ENCODE peak calls at places on chromosome 21, in ten cellular contexts. R is GM23248; S is left ventricle myocardium inferior; A is Peyer's patch; H is left lung; I is heart right ventricle; J is IMR-90; E is aorta; C is naive thymus-derived CD4-positive, alpha-beta T cell; O is endodermal cell. G is an unnamed sample. For H3K4me1, the result is how much of the 10 kb centered on the place peaks cover.

GRCh38 chr21:20169812-20170576 is 828.2 kb upstream of the NCAM2 start:
- DNase-seq in E (no peak), O (no peak), A (no peak), H (no peak), R (no peak), I (no peak), C (no peak), S (no peak), J (no peak), G (no peak)

GRCh38 chr21:15797577-15798363 is 68.0 kb downstream of the USP25 start:
- DNase-seq in E (no peak), O (no peak), J (no peak), R (no peak), H (no peak), I (no peak), A (no peak), S (no peak), C (no peak), G (no peak)

GRCh38 chr21:46361937-46362336 is 38.0 kb downstream of the PCNT start:
- DNase-seq in O (no peak), S (no peak), E (no peak), H (peak), A (no peak), C (no peak), I (no peak), R (no peak), J (no peak), G (no peak)

GRCh38 chr21:25240974-25241373 is 366.3 kb downstream of the MRPL39 start:
- DNase-seq in H (no peak), R (no peak), A (no peak), J (no peak), O (no peak), C (no peak), I (no peak), E (no peak), S (no peak), G (no peak)

GRCh38 chr21:26844258-26845065 is 747 bp downstream of the ADAMTS1 start:
- DNase-seq in R (peak), J (peak), S (peak), C (no peak), A (no peak), I (peak), H (peak), E (peak), O (peak), G (peak)

GRCh38 chr21:37207441-37208009 is 59.6 kb downstream of the VPS26C start:
- DNase-seq in H (no peak), E (peak), A (no peak), I (no peak), C (no peak), J (no peak), O (no peak), S (no peak), R (peak), G (no peak)

GRCh38 chr21:40681164-40681859 is 165.6 kb downstream of the DSCAM start:
- DNase-seq in R (no peak), S (peak), E (no peak), J (no peak), I (peak), O (no peak), C (no peak), H (no peak), A (no peak), G (no peak)

GRCh38 chr21:20882462-20883415 is 115.5 kb upstream of the NCAM2 start:
- DNase-seq in S (no peak), A (no peak), E (no peak), I (no peak), C (no peak), R (peak), H (no peak), O (peak), J (peak), G (no peak)

GRCh38 chr21:41054206-41054605 is 113.8 kb upstream of the BACE2 start:
- DNase-seq in I (no peak), O (no peak), C (no peak), J (no peak), S (no peak), H (no peak), A (no peak), E (no peak), R (no peak), G (no peak)

GRCh38 chr21:36499578-36500471 is 19.9 kb upstream of the CLDN14 start:
- DNase-seq in E (peak), C (no peak), A (no peak), S (peak), O (no peak), I (no peak), R (peak), H (no peak), J (no peak), G (peak)

GRCh38 chr21:22346576-22346975 is 1348.4 kb downstream of the NCAM2 start:
- DNase-seq in R (no peak), S (no peak), E (no peak), C (no peak), I (no peak), A (no peak), O (no peak), H (no peak), J (no peak), G (no peak)

GRCh38 chr21:17693801-17694200 is 81.1 kb upstream of the BTG3 start:
- DNase-seq in E (no peak), J (no peak), S (no peak), O (no peak), R (no peak), C (no peak), I (no peak), H (no peak), A (no peak), G (no peak)

GRCh38 chr21:16509466-16509865 is 779.7 kb downstream of the USP25 start:
- DNase-seq in C (no peak), R (peak), S (no peak), O (no peak), J (peak), A (no peak), I (no peak), H (no peak), E (no peak), G (no peak)

GRCh38 chr21:41147096-41147978 is 20.6 kb upstream of the BACE2 start:
- DNase-seq in A (no peak), I (no peak), S (no peak), E (no peak), H (no peak), J (no peak), C (no peak), O (peak), R (no peak), G (no peak)

GRCh38 chr21:25647632-25648031 is 8.6 kb downstream of the JAM2 start:
- DNase-seq in R (no peak), I (no peak), S (no peak), J (no peak), H (no peak), C (no peak), E (no peak), O (no peak), A (no peak), G (no peak)

GRCh38 chr21:40053007-40053406 is 185.8 kb downstream of the PCP4 start:
- DNase-seq in S (peak), H (peak), E (peak), C (no peak), O (no peak), R (no peak), J (no peak), I (peak), A (no peak), G (peak)

GRCh38 chr21:15088483-15088882 is 23.7 kb upstream of the NRIP1 start:
- DNase-seq in A (no peak), R (no peak), E (no peak), C (no peak), O (no peak), J (no peak), H (no peak), S (no peak), I (no peak), G (no peak)

GRCh38 chr21:26377111-26377694 is 195.9 kb downstream of the CYYR1 start:
- DNase-seq in E (no peak), R (peak), H (no peak), O (no peak), C (no peak), A (no peak), I (no peak), S (no peak), J (no peak), G (no peak)

GRCh38 chr21:30831194-30831765 is 1.7 kb upstream of the KRTAP7-1 start:
- DNase-seq in R (peak), A (no peak), E (no peak), J (no peak), H (no peak), S (no peak), O (peak), C (peak), I (no peak), G (no peak)

DNA sequence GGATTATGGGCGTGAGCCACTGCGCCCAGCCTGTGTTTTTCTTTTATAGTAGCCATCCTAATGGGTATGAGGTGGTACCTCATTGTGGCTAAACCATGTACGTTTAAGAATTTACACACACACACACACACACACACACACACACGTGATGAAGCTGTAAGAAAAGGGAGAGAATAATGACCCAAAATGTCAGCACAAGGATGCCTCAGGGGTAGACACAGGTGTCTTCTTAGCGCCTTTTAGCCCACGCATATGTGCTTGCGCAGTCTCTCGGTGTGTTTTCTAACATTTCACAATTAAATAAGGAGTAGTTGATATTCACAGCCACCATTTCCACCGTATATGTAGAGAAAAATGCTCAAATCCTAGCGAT is 782 bp upstream of the PFKL start:
- DNase-seq in A (no peak), E (no peak), R (peak), J (peak), O (no peak), S (no peak), H (no peak), I (no peak), C (no peak), G (no peak)
- H3K27ac ChIP-seq in A (peak), E (peak), R (peak), J (peak), O (no peak), S (peak), H (peak), I (peak), C (peak), G (peak)

GRCh38 chr21:44999428-44999971 is 59.7 kb downstream of the SLX9 start:
- DNase-seq in I (peak), C (no peak), A (no peak), H (peak), S (no peak), J (no peak), O (no peak), R (no peak), E (peak), G (no peak)
- H3K4me1 ChIP-seq in I (under half), C (under half), A (under half), H (under half), S (under half), J (under half), O (under half), R (under half), E (under half), G (half or more)

GRCh38 chr21:33268392-33268735 is 2.2 kb downstream of the IL10RB start:
- DNase-seq in S (no peak), R (no peak), E (no peak), H (no peak), I (no peak), J (no peak), O (peak), C (no peak), A (no peak), G (no peak)

GRCh38 chr21:33267250-33267649 is 1.1 kb downstream of the IL10RB start:
- DNase-seq in J (no peak), I (no peak), S (no peak), R (peak), E (no peak), C (no peak), A (no peak), H (no peak), O (no peak), G (no peak)

GRCh38 chr21:33265664-33266049 is 510 bp upstream of the IL10RB start:
- DNase-seq in H (peak), A (peak), I (no peak), O (peak), C (peak), R (peak), S (peak), J (peak), E (no peak), G (peak)

GRCh38 chr21:33266050-33266783 is at the start of gene IL10RB:
- DNase-seq in S (peak), H (peak), A (peak), J (peak), O (peak), C (peak), R (peak), I (peak), E (peak), G (peak)

DNA sequence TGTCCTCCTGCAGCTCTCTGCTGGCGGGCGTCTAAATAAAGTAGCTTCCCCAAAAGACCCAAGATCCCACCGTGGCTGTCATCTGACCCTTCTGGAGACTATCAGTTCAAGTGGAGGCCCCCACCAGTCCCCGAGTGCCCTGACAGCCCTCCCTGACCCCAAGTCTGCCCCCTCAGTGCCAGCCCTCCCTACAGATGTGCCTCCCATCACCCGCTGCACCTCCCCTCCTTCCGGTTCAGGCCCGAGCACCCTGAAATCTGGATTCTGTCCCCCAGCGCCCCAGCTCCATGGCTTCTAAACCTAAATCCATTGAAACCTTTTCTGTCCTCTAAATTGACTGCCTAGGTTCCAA is 593 bp downstream of the IL10RB start:
- DNase-seq in A (peak), O (no peak), S (peak), H (no peak), R (peak), I (no peak), J (no peak), E (no peak), C (peak), G (no peak)
- H3K4me3 ChIP-seq in A (peak), O (peak), S (peak), H (peak), R (peak), I (peak), J (peak), E (peak), C (peak), G (peak)

DNA sequence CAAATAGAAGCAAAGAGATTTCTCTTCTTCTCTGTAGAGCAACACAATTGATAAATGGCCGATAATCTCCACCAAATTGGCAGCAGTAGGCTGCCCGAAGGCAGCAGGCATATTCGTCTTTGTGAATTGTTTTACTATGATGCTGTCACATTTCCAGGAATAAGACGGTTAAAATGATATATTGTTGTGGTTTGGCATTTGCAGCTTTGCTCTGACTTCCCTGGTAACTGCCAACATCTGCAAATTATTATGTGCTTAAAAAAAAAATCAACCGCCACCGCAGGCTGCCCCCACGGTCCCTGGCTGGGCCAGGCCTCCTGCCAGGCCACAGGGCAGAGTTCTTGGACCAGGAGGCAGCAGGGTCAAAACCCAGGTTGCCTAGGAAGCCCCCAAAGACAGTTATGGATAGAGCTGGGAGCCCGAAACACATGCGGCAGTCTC is 179.3 kb downstream of the ETS2 start:
- DNase-seq in H (no peak), I (no peak), S (no peak), J (peak), O (no peak), A (no peak), E (no peak), C (no peak), R (peak), G (no peak)
- H3K27ac ChIP-seq in H (no peak), I (peak), S (peak), J (peak), O (no peak), A (peak), E (peak), C (no peak), R (peak), G (peak)

DNA sequence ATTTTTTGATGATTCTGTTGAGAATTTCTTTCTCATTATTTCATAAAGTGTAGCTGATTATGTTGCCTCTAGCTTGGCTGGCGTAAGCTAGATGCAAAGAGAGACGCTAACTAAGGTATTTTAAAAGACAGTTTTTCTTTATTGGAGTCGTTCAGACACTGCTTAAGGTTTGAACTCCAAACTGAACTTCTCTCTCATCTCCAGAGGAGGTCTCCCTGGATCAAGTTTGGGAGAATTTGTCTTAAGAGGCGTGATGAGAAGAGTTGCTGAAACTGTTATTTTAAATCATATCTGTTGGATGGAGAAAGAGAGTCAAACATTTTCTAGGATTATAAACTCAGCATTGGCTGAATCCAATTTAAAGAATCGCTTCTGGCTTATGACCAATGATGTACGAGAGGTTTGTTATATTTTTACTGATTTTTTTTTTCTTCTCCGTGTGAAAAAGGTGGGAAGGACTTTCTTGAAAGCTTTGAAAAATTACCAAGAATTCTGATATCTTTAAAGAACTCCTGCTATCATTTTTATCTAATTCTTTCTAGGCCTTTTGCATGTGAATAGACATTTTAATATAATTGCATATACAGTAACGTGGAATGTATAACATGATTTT is 34.0 kb downstream of the MAP3K7CL start:
- DNase-seq in R (peak), C (no peak), A (no peak), E (no peak), S (no peak), I (no peak), O (no peak), J (peak), H (no peak), G (no peak)
- H3K4me1 ChIP-seq in R (under half), C (under half), A (under half), E (under half), S (under half), I (under half), O (under half), J (under half), H (half or more), G (under half)

GRCh38 chr21:33949516-33950424 is 34.2 kb upstream of the ATP5PO start:
- DNase-seq in I (no peak), H (no peak), R (no peak), C (peak), S (no peak), E (no peak), J (no peak), O (no peak), A (no peak), G (no peak)
- H3K4me3 ChIP-seq in I (no peak), H (no peak), R (no peak), C (peak), S (no peak), E (no peak), J (no peak), O (no peak), A (no peak), G (no peak)

GRCh38 chr21:32411366-32412161 is 942 bp upstream of the EVA1C start:
- DNase-seq in J (peak), H (peak), O (peak), A (peak), S (peak), E (peak), C (peak), I (peak), R (peak), G (peak)
- H3K27ac ChIP-seq in J (peak), H (peak), O (no peak), A (peak), S (peak), E (peak), C (peak), I (peak), R (peak), G (peak)

GRCh38 chr21:35352066-35352770 is 303.1 kb upstream of the RUNX1 start:
- DNase-seq in I (no peak), H (no peak), R (peak), A (no peak), J (peak), C (no peak), S (no peak), O (no peak), E (no peak), G (no peak)
- H3K4me1 ChIP-seq in I (under half), H (under half), R (under half), A (under half), J (under half), C (under half), S (under half), O (under half), E (under half), G (under half)

DNA sequence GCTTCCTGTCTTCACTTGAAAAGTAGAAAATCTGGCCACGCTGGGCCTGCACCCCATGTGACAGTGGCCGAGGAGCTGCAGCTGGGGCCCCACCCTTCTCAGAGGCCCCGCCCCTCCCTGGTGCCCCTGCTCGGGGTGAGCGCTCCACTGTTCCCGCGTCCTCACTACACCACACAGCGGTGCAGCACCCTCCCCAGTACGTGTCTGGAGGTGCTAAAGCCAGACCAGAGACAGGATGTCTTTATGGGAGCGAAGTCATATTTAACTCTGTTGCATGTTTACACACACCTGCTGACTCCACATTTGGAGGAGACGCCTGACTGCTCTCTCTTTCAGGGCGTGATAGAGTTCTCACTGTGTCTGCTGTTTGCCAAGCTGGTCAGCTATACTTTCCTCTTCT is 48.1 kb downstream of the SLC37A1 start:
- DNase-seq in E (peak), J (no peak), R (no peak), O (peak), I (no peak), C (no peak), A (peak), H (peak), S (no peak), G (peak)
- H3K4me3 ChIP-seq in E (no peak), J (no peak), R (no peak), O (no peak), I (no peak), C (no peak), A (no peak), H (no peak), S (no peak), G (no peak)